ENCODE peak calls at places on chromosome 2, in six cellular contexts. One of them, this sample, is unnamed.

GRCh38 chr2:45256867-45257641 is 247.8 kb upstream of the SIX2 start:
- DNase-seq in IMR-90: peak; percentile 64
- DNase-seq in H9: peak; percentile 58
- DNase-seq in mesendoderm: no peak
- DNase-seq in neuronal stem cell: no peak
- DNase-seq in mesenchymal stem cell: peak; percentile 38
- DNase-seq in this sample: no peak

GRCh38 chr2:186486651-186487647 is 889 bp downstream of the ZC3H15 start:
- DNase-seq in IMR-90: peak; percentile 17
- DNase-seq in H9: no peak
- DNase-seq in mesendoderm: no peak
- DNase-seq in neuronal stem cell: no peak
- DNase-seq in mesenchymal stem cell: no peak
- DNase-seq in this sample: no peak

GRCh38 chr2:84022810-84023431 is 436.2 kb downstream of the SUCLG1 start:
- DNase-seq in IMR-90: peak; percentile 60
- DNase-seq in H9: peak; percentile 40
- DNase-seq in mesendoderm: peak; percentile 85
- DNase-seq in neuronal stem cell: peak; percentile 65
- DNase-seq in mesenchymal stem cell: peak; percentile 24
- DNase-seq in this sample: peak; percentile 85

GRCh38 chr2:10922307-10923006 is 10.7 kb downstream of the KCNF1 start:
- DNase-seq in IMR-90: no peak
- DNase-seq in H9: no peak
- DNase-seq in mesendoderm: no peak
- DNase-seq in neuronal stem cell: no peak
- DNase-seq in mesenchymal stem cell: no peak
- DNase-seq in this sample: no peak

GRCh38 chr2:96091711-96092579 is 24.4 kb downstream of the ADRA2B start:
- DNase-seq in IMR-90: no peak
- DNase-seq in H9: peak; percentile 73
- DNase-seq in mesendoderm: peak; percentile 41
- DNase-seq in neuronal stem cell: no peak
- DNase-seq in mesenchymal stem cell: no peak
- DNase-seq in this sample: no peak

GRCh38 chr2:218404351-218405145 is 4.9 kb downstream of the CTDSP1 start:
- DNase-seq in IMR-90: no peak
- DNase-seq in H9: no peak
- DNase-seq in mesendoderm: no peak
- DNase-seq in neuronal stem cell: no peak
- DNase-seq in mesenchymal stem cell: peak; percentile 29
- DNase-seq in this sample: no peak

GRCh38 chr2:1593371-1594205 is 150.7 kb downstream of the PXDN start:
- DNase-seq in IMR-90: peak; percentile 89
- DNase-seq in H9: peak; percentile 45
- DNase-seq in mesendoderm: peak; percentile 66
- DNase-seq in neuronal stem cell: no peak
- DNase-seq in mesenchymal stem cell: peak; percentile 95
- DNase-seq in this sample: peak; percentile 55

GRCh38 chr2:227313310-227313709 is 11.7 kb upstream of the MFF start:
- DNase-seq in IMR-90: no peak
- DNase-seq in H9: no peak
- DNase-seq in mesendoderm: no peak
- DNase-seq in neuronal stem cell: no peak
- DNase-seq in mesenchymal stem cell: no peak
- DNase-seq in this sample: no peak

GRCh38 chr2:240250985-240251847 is 110.8 kb upstream of the OTOS start:
- DNase-seq in IMR-90: peak; percentile 89
- DNase-seq in H9: peak; percentile 78
- DNase-seq in mesendoderm: peak; percentile 58
- DNase-seq in neuronal stem cell: peak; percentile 38
- DNase-seq in mesenchymal stem cell: peak; percentile 92
- DNase-seq in this sample: peak; percentile 97

GRCh38 chr2:171910494-171910893 is 11.8 kb upstream of the HAT1 start:
- DNase-seq in IMR-90: no peak
- DNase-seq in H9: no peak
- DNase-seq in mesendoderm: no peak
- DNase-seq in neuronal stem cell: no peak
- DNase-seq in mesenchymal stem cell: no peak
- DNase-seq in this sample: no peak

GRCh38 chr2:182360012-182360662 is 66.7 kb downstream of the PDE1A start:
- DNase-seq in IMR-90: peak; percentile 79
- DNase-seq in H9: no peak
- DNase-seq in mesendoderm: no peak
- DNase-seq in neuronal stem cell: no peak
- DNase-seq in mesenchymal stem cell: peak; percentile 90
- DNase-seq in this sample: no peak

GRCh38 chr2:70078384-70078783 is 8.9 kb upstream of the PCBP1 start:
- DNase-seq in IMR-90: no peak
- DNase-seq in H9: no peak
- DNase-seq in mesendoderm: no peak
- DNase-seq in neuronal stem cell: no peak
- DNase-seq in mesenchymal stem cell: no peak
- DNase-seq in this sample: no peak

GRCh38 chr2:166249318-166249717 is 121.5 kb upstream of the SCN1A start:
- DNase-seq in IMR-90: no peak
- DNase-seq in H9: no peak
- DNase-seq in mesendoderm: no peak
- DNase-seq in neuronal stem cell: no peak
- DNase-seq in mesenchymal stem cell: no peak
- DNase-seq in this sample: no peak

GRCh38 chr2:52369176-52369575 is 1337.2 kb upstream of the NRXN1 start:
- DNase-seq in IMR-90: no peak
- DNase-seq in H9: no peak
- DNase-seq in mesendoderm: no peak
- DNase-seq in neuronal stem cell: no peak
- DNase-seq in mesenchymal stem cell: no peak
- DNase-seq in this sample: no peak

DNA sequence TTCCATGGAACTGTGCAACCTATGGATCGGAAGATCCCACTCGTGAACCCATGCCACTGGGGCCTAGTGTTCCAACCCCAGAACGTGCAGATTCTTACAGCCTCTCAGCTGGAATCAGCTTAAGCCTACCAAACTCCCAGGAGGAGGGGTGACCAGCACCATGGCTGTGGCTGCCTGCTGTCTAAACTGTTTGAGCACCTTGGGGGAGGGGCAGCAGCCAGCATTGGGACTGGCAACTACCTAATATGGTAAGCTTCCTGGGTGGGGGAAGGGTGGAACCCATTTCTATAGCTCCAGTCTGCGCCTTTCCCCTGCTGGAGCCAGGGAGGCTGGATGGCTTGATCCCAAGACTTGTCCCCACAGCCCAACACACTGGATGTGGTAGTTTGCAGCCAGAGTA is 10.7 kb upstream of the POLE4 start:
- DNase-seq in IMR-90: no peak
- DNase-seq in H9: peak; percentile 75
- DNase-seq in mesendoderm: peak; percentile 76
- DNase-seq in neuronal stem cell: no peak
- DNase-seq in mesenchymal stem cell: no peak
- DNase-seq in this sample: no peak
- H4K8ac ChIP-seq in IMR-90: no peak overlapping the region
- H4K8ac ChIP-seq in H9: no peak overlapping the region
- H4K8ac ChIP-seq in mesendoderm: no peak overlapping the region
- H4K8ac ChIP-seq in neuronal stem cell: no peak overlapping the region
- H4K8ac ChIP-seq in mesenchymal stem cell: no peak overlapping the region
- H4K8ac ChIP-seq in this sample: no peak overlapping the region

GRCh38 chr2:148577845-148578492 is 66.6 kb upstream of the EPC2 start:
- DNase-seq in IMR-90: no peak
- DNase-seq in H9: peak; percentile 64
- DNase-seq in mesendoderm: peak; percentile 86
- DNase-seq in neuronal stem cell: peak; percentile 18
- DNase-seq in mesenchymal stem cell: no peak
- DNase-seq in this sample: no peak
- H2BK5ac ChIP-seq in IMR-90: no peak overlapping the region
- H2BK5ac ChIP-seq in H9: no peak overlapping the region
- H2BK5ac ChIP-seq in mesendoderm: no peak overlapping the region
- H2BK5ac ChIP-seq in neuronal stem cell: no peak overlapping the region
- H2BK5ac ChIP-seq in mesenchymal stem cell: no peak overlapping the region
- H2BK5ac ChIP-seq in this sample: no peak overlapping the region

DNA sequence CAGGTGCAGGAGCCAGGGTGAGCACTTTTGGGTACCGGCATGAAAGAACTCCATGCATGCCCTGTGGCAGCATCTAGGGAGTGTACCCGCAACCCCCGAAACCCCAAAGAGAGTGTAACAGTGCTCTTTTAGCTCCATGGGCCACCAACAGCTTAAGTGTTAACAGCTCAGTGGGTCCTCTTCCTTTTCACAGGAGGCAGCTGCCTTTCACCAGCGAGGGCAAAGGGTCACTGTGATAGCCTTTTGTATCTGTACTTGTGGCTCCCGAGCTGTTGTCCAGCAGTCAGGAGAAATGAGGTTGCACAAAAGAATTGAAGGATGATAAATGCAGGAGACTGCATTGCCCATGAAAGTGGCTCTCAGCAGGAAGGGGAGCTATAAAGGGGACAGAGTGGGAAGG is 1166.3 kb upstream of the ACVR2A start:
- DNase-seq in IMR-90: no peak
- DNase-seq in H9: no peak
- DNase-seq in mesendoderm: no peak
- DNase-seq in neuronal stem cell: peak; percentile 31
- DNase-seq in mesenchymal stem cell: no peak
- DNase-seq in this sample: no peak
- H4K8ac ChIP-seq in IMR-90: no peak overlapping the region
- H4K8ac ChIP-seq in H9: no peak overlapping the region
- H4K8ac ChIP-seq in mesendoderm: no peak overlapping the region
- H4K8ac ChIP-seq in neuronal stem cell: no peak overlapping the region
- H4K8ac ChIP-seq in mesenchymal stem cell: no peak overlapping the region
- H4K8ac ChIP-seq in this sample: no peak overlapping the region

GRCh38 chr2:151241224-151241623 is 20.4 kb downstream of the RBM43 start:
- DNase-seq in IMR-90: peak; percentile 36
- DNase-seq in H9: no peak
- DNase-seq in mesendoderm: no peak
- DNase-seq in neuronal stem cell: no peak
- DNase-seq in mesenchymal stem cell: no peak
- DNase-seq in this sample: peak; percentile 47
- H2BK5ac ChIP-seq in IMR-90: no peak overlapping the region
- H2BK5ac ChIP-seq in H9: no peak overlapping the region
- H2BK5ac ChIP-seq in mesendoderm: no peak overlapping the region
- H2BK5ac ChIP-seq in neuronal stem cell: no peak overlapping the region
- H2BK5ac ChIP-seq in mesenchymal stem cell: no peak overlapping the region
- H2BK5ac ChIP-seq in this sample: no peak overlapping the region

GRCh38 chr2:191907545-191907944 is 60.7 kb upstream of the CAVIN2 start:
- DNase-seq in IMR-90: no peak
- DNase-seq in H9: no peak
- DNase-seq in mesendoderm: peak; percentile 24
- DNase-seq in neuronal stem cell: no peak
- DNase-seq in mesenchymal stem cell: no peak
- DNase-seq in this sample: no peak
- H4K8ac ChIP-seq in IMR-90: no peak overlapping the region
- H4K8ac ChIP-seq in H9: no peak overlapping the region
- H4K8ac ChIP-seq in mesendoderm: no peak overlapping the region
- H4K8ac ChIP-seq in neuronal stem cell: no peak overlapping the region
- H4K8ac ChIP-seq in mesenchymal stem cell: no peak overlapping the region
- H4K8ac ChIP-seq in this sample: no peak overlapping the region

GRCh38 chr2:38037325-38037724 is 38.6 kb downstream of the CYP1B1 start:
- DNase-seq in IMR-90: no peak
- DNase-seq in H9: no peak
- DNase-seq in mesendoderm: no peak
- DNase-seq in neuronal stem cell: no peak
- DNase-seq in mesenchymal stem cell: peak; percentile 46
- DNase-seq in this sample: peak; percentile 31
- H2BK5ac ChIP-seq in IMR-90: no peak overlapping the region
- H2BK5ac ChIP-seq in H9: no peak overlapping the region
- H2BK5ac ChIP-seq in mesendoderm: no peak overlapping the region
- H2BK5ac ChIP-seq in neuronal stem cell: no peak overlapping the region
- H2BK5ac ChIP-seq in mesenchymal stem cell: no peak overlapping the region
- H2BK5ac ChIP-seq in this sample: no peak overlapping the region

GRCh38 chr2:25362564-25363145 is 20.9 kb upstream of the DNMT3A start:
- DNase-seq in IMR-90: no peak
- DNase-seq in H9: no peak
- DNase-seq in mesendoderm: no peak
- DNase-seq in neuronal stem cell: no peak
- DNase-seq in mesenchymal stem cell: no peak
- DNase-seq in this sample: no peak
- H4K8ac ChIP-seq in IMR-90: peak overlapping the region; percentile 85
- H4K8ac ChIP-seq in H9: no peak overlapping the region
- H4K8ac ChIP-seq in mesendoderm: no peak overlapping the region
- H4K8ac ChIP-seq in neuronal stem cell: no peak overlapping the region
- H4K8ac ChIP-seq in mesenchymal stem cell: peak overlapping the region; percentile 91
- H4K8ac ChIP-seq in this sample: peak overlapping the region; percentile 47

GRCh38 chr2:41947701-41948396 is 100.0 kb upstream of the PKDCC start:
- DNase-seq in IMR-90: no peak
- DNase-seq in H9: peak; percentile 60
- DNase-seq in mesendoderm: peak; percentile 89
- DNase-seq in neuronal stem cell: no peak
- DNase-seq in mesenchymal stem cell: peak; percentile 42
- DNase-seq in this sample: no peak

GRCh38 chr2:41949541-41950439 is 98.0 kb upstream of the PKDCC start:
- DNase-seq in IMR-90: no peak
- DNase-seq in H9: no peak
- DNase-seq in mesendoderm: no peak
- DNase-seq in neuronal stem cell: no peak
- DNase-seq in mesenchymal stem cell: no peak
- DNase-seq in this sample: no peak

GRCh38 chr2:41949091-41949490 is 98.7 kb upstream of the PKDCC start:
- DNase-seq in IMR-90: no peak
- DNase-seq in H9: no peak
- DNase-seq in mesendoderm: peak; percentile 31
- DNase-seq in neuronal stem cell: no peak
- DNase-seq in mesenchymal stem cell: no peak
- DNase-seq in this sample: no peak

GRCh38 chr2:41950440-41950960 is 97.3 kb upstream of the PKDCC start:
- DNase-seq in IMR-90: no peak
- DNase-seq in H9: no peak
- DNase-seq in mesendoderm: peak; percentile 30
- DNase-seq in neuronal stem cell: no peak
- DNase-seq in mesenchymal stem cell: no peak
- DNase-seq in this sample: no peak

DNA sequence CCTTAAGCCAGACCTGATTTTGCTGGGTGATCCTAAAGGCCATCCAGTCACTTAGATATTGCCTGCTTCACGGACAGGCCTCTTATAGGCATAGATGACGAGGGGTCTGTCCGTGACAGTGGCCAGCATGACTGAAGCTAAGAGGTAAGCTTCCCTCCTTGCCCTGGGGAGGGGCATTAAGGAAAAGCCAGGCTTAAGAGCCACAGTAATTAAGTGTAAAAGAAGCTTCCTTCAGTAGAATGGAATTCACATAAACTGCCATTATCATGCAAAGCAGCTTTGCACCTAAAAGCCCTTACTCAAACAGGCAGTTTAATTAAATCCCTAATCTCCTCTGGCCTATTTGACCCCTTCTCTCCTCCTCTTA is 99.4 kb upstream of the PKDCC start:
- DNase-seq in IMR-90: no peak
- DNase-seq in H9: peak; percentile 47
- DNase-seq in mesendoderm: peak; percentile 93
- DNase-seq in neuronal stem cell: peak; percentile 67
- DNase-seq in mesenchymal stem cell: no peak
- DNase-seq in this sample: no peak
- H2BK5ac ChIP-seq in IMR-90: no peak overlapping the region
- H2BK5ac ChIP-seq in H9: no peak overlapping the region
- H2BK5ac ChIP-seq in mesendoderm: peak overlapping the region; percentile 61
- H2BK5ac ChIP-seq in neuronal stem cell: no peak overlapping the region
- H2BK5ac ChIP-seq in mesenchymal stem cell: no peak overlapping the region
- H2BK5ac ChIP-seq in this sample: peak overlapping the region; percentile 90

GRCh38 chr2:231688616-231689508 is 19.5 kb upstream of the PTMA start:
- DNase-seq in IMR-90: no peak
- DNase-seq in H9: no peak
- DNase-seq in mesendoderm: no peak
- DNase-seq in neuronal stem cell: no peak
- DNase-seq in mesenchymal stem cell: no peak
- DNase-seq in this sample: no peak
- H4K8ac ChIP-seq in IMR-90: no peak overlapping the region
- H4K8ac ChIP-seq in H9: no peak overlapping the region
- H4K8ac ChIP-seq in mesendoderm: no peak overlapping the region
- H4K8ac ChIP-seq in neuronal stem cell: no peak overlapping the region
- H4K8ac ChIP-seq in mesenchymal stem cell: no peak overlapping the region
- H4K8ac ChIP-seq in this sample: no peak overlapping the region